ENCODE peak calls at places on chromosomes 6 and 20, in five cellular contexts. I is NCI-H524, E is head of caudate nucleus, S is astrocyte of the cerebellum, P is memory B cell. V is an unnamed sample.

GRCh38 chr6:56693246-56693607 is 50.5 kb upstream of the DST start:
- DNase-seq in I (peak), P (no peak), S (peak), E (peak), V (no peak)

GRCh38 chr20:3038454-3038853 is 5.0 kb upstream of the GNRH2 start:
- DNase-seq in I (no peak), P (no peak), S (no peak), E (no peak), V (no peak)

GRCh38 chr6:1063671-1064355 is 248.1 kb upstream of the FOXQ1 start:
- DNase-seq in P (no peak), I (no peak), S (no peak), E (no peak), V (no peak)

GRCh38 chr6:165920896-165921671 is 246.6 kb downstream of the TBXT start:
- DNase-seq in I (no peak), P (no peak), E (no peak), S (no peak), V (no peak)

GRCh38 chr6:37535701-37536461 is 36.2 kb upstream of the CCDC167 start:
- DNase-seq in E (no peak), S (no peak), I (peak), P (no peak), V (peak)

GRCh38 chr6:154394571-154394970 is 38.0 kb upstream of the IPCEF1 start:
- DNase-seq in P (no peak), I (no peak), E (no peak), S (no peak), V (no peak)

GRCh38 chr20:51767018-51767866 is 948 bp downstream of the ATP9A start:
- DNase-seq in E (peak), I (peak), S (no peak), P (peak), V (peak)

GRCh38 chr20:37356387-37356786 is 10.4 kb downstream of the SRC start:
- DNase-seq in I (no peak), S (no peak), E (peak), P (no peak), V (no peak)

GRCh38 chr20:24018796-24019195 is 30.2 kb upstream of the GGTLC1 start:
- DNase-seq in S (no peak), E (no peak), P (no peak), I (no peak), V (no peak)

GRCh38 chr6:134950482-134950881 is 581 bp upstream of the ALDH8A1 start:
- DNase-seq in P (no peak), I (no peak), S (no peak), E (no peak), V (no peak)

GRCh38 chr6:147279423-147279822 is 75.2 kb downstream of the STXBP5 start:
- DNase-seq in P (no peak), E (no peak), S (peak), I (no peak), V (no peak)

GRCh38 chr20:325889-326644 is 715 bp downstream of the SOX12 start:
- DNase-seq in P (peak), E (peak), I (peak), S (no peak), V (peak)